ENCODE peak calls at places on chromosome 5, in eight cellular contexts. O is neural crest cell, S is B cell, T is GM12865, D is AG04450, V is right atrium auricular region, A is mammary epithelial cell, Q is neural progenitor cell. I is an unnamed sample.

GRCh38 chr5:50958852-50959457 is 292.5 kb downstream of the PARP8 start:
- DNase-seq in O (peak), S (peak), T (peak), D (peak), V (no peak), A (peak), Q (peak), I (peak)

GRCh38 chr5:108686676-108687075 is 61.0 kb upstream of the FER start:
- DNase-seq in O (no peak), S (no peak), T (no peak), D (no peak), V (no peak), A (no peak), Q (no peak), I (no peak)

GRCh38 chr5:151283120-151283825 is 20.3 kb downstream of the SLC36A3 start:
- DNase-seq in O (no peak), S (no peak), T (no peak), D (no peak), V (no peak), A (peak), Q (no peak), I (no peak)

GRCh38 chr5:64147849-64148441 is 17.7 kb upstream of the RNF180 start:
- DNase-seq in O (peak), S (no peak), T (peak), D (no peak), V (peak), A (peak), Q (peak), I (peak)

GRCh38 chr5:96201503-96201902 is 231.5 kb downstream of the PCSK1 start:
- DNase-seq in O (no peak), S (no peak), T (no peak), D (no peak), V (no peak), A (no peak), Q (no peak), I (no peak)

GRCh38 chr5:173293817-173294672 is 34.2 kb downstream of the STC2 start:
- DNase-seq in O (peak), S (peak), T (peak), D (peak), V (peak), A (peak), Q (peak), I (peak)

GRCh38 chr5:463301-463700 is 20.3 kb downstream of the EXOC3 start:
- DNase-seq in O (no peak), S (no peak), T (no peak), D (no peak), V (no peak), A (no peak), Q (no peak), I (no peak)

GRCh38 chr5:98314262-98314661 is 459.2 kb upstream of the RGMB start:
- DNase-seq in O (no peak), S (no peak), T (no peak), D (no peak), V (no peak), A (peak), Q (no peak), I (no peak)

GRCh38 chr5:88825782-88826110 is 57.2 kb downstream of the MEF2C start:
- DNase-seq in O (no peak), S (no peak), T (no peak), D (no peak), V (no peak), A (no peak), Q (no peak), I (no peak)

GRCh38 chr5:131214828-131215227 is 44.1 kb downstream of the LYRM7 start:
- DNase-seq in O (no peak), S (no peak), T (no peak), D (no peak), V (no peak), A (no peak), Q (no peak), I (no peak)

GRCh38 chr5:72599519-72600400 is 92.5 kb upstream of the ZNF366 start:
- DNase-seq in O (no peak), S (no peak), T (no peak), D (no peak), V (no peak), A (peak), Q (no peak), I (no peak)

GRCh38 chr5:113214026-113214425 is 220.8 kb downstream of the TSSK1B start:
- DNase-seq in O (no peak), S (no peak), T (no peak), D (no peak), V (no peak), A (no peak), Q (no peak), I (no peak)

GRCh38 chr5:53779541-53779981 is 219.1 kb downstream of the NDUFS4 start:
- DNase-seq in O (no peak), S (no peak), T (peak), D (peak), V (no peak), A (peak), Q (peak), I (no peak)

GRCh38 chr5:111404270-111404769 is 108.0 kb downstream of the STARD4 start:
- DNase-seq in O (no peak), S (no peak), T (no peak), D (no peak), V (no peak), A (no peak), Q (no peak), I (no peak)

GRCh38 chr5:109900911-109901627 is 211.3 kb downstream of the MAN2A1 start:
- DNase-seq in O (no peak), S (no peak), T (no peak), D (no peak), V (no peak), A (no peak), Q (no peak), I (no peak)

GRCh38 chr5:164153469-164154172 is 648.2 kb downstream of the MAT2B start:
- DNase-seq in O (no peak), S (no peak), T (no peak), D (no peak), V (no peak), A (no peak), Q (no peak), I (no peak)

GRCh38 chr5:75277463-75277862 is 40.8 kb upstream of the ANKRD31 start:
- DNase-seq in O (no peak), S (no peak), T (no peak), D (no peak), V (no peak), A (no peak), Q (no peak), I (no peak)

GRCh38 chr5:120605325-120606079 is 141.4 kb downstream of the PRR16 start:
- DNase-seq in O (no peak), S (no peak), T (no peak), D (no peak), V (no peak), A (no peak), Q (no peak), I (no peak)

GRCh38 chr5:180001742-180002141 is 69.8 kb downstream of the RNF130 start:
- DNase-seq in O (no peak), S (no peak), T (no peak), D (no peak), V (no peak), A (no peak), Q (no peak), I (no peak)

GRCh38 chr5:160905285-160905684 is 53.3 kb upstream of the ATP10B start:
- DNase-seq in O (no peak), S (no peak), T (no peak), D (no peak), V (no peak), A (peak), Q (no peak), I (no peak)

GRCh38 chr5:163915481-163915961 is 410.1 kb downstream of the MAT2B start:
- DNase-seq in O (no peak), S (peak), T (peak), D (peak), V (no peak), A (no peak), Q (peak), I (peak)

GRCh38 chr5:616342-617039 is 4.4 kb downstream of the CEP72 start:
- DNase-seq in O (no peak), S (no peak), T (peak), D (no peak), V (no peak), A (no peak), Q (no peak), I (no peak)

GRCh38 chr5:42507451-42508092 is 84.3 kb downstream of the GHR start:
- DNase-seq in O (no peak), S (no peak), T (no peak), D (no peak), V (no peak), A (no peak), Q (peak), I (no peak)

DNA sequence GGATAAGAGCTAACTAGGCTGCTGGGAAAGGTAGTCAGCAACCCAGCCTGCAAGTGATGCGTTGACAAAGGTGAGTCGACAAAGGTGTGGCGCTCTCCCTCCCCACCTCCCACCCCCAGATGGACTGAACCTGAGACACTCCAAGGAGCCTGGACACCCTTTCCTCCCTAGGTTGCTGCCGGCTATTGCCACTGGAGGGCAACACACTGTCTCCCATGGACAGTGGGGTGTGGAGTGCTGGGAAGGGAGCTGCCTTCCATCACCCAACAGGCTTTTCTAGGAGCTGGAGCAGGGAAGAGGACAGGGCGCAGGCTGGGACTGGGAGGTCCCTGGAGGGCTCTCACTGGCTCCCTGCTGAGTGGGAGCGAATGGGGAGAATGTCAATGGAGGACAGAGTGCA is 75.4 kb upstream of the ARAP3 start:
- DNase-seq in O (peak), S (no peak), T (no peak), D (no peak), V (no peak), A (peak), Q (peak), I (no peak)
- TF ChIP-seq CTCF in O (peak), S (no peak), T (no peak), D (peak), V (peak), A (peak), Q (peak), I (peak)

DNA sequence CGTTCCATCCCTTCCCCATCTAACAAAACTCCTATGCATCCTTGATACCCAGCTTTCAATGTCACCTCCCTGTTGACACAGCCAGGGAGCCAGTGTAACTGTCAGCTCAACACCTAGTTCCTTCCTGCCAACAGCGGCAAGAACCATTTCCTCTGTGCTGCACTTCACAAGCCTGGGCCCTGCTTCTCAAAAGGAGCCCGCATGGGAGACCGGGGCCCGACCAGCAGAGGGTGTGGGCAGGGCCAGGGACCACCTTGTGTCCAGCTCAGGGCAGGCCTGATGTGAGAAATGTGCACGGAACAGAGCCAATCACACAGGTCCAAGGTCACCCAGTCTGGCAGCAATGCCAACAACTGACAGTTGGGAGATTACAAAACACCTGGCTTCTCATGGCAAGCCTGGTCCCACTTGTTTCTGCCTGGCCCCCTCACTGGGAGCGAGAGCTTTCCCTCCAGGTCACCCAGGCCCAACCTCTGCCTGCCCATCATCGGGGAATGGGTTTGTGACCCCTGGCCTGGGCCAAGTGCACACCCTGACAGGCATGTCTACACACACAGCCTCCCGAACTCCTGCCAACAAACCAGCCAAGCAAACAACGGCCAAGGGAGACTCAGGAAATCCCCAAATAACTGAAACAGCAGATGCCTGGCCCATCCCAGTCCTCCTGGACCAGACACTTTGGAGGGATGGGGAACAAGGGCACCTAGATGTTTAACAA is 3.1 kb downstream of the RNF44 start:
- DNase-seq in O (no peak), S (peak), T (peak), D (no peak), V (no peak), A (peak), Q (no peak), I (peak)
- TF ChIP-seq CTCF in O (no peak), S (no peak), T (no peak), D (peak), V (peak), A (no peak), Q (no peak), I (no peak)

DNA sequence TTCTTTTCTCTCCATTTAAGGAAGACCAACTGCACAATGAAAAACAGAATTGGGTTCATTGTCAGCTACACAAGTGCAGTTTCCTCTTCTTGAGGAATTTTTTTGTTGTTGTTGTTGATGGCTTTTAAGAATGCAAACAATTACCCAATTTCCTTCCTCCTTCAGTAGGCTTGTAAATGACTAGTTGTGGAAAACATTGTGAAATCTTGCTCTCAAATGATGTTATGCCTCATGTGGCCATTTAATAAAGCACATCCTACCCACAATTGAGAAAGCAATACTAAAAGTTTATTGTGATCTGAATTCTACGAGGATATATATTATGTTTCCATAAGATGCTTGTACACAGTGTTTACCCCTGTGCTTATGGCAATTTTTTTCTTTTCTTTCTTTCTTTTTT is 171.6 kb downstream of the FAM174A start:
- DNase-seq in O (no peak), S (no peak), T (peak), D (no peak), V (no peak), A (peak), Q (no peak), I (no peak)
- TF ChIP-seq CTCF in O (peak), S (peak), T (no peak), D (peak), V (peak), A (peak), Q (peak), I (no peak)

DNA sequence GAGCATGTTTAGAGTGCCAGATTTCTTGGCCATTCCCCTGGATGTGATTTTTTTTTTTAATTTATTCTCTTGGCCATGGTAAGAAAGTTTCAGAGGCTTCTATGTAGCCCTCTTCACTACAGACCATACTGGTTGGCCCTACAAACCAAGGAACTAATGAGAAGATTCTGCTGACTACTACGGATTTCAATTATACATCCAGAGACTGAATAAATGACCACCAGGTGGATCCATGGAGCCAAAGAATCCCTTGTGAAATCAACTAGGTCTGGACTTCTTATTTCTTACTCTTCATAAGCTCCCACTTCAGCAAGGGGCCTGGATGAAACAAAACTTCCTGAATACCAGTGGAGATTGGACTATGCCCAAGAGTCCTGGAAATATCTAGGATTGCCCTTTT is 27.6 kb downstream of the ZNF622 start:
- DNase-seq in O (no peak), S (no peak), T (no peak), D (no peak), V (no peak), A (no peak), Q (no peak), I (no peak)
- TF ChIP-seq CTCF in O (no peak), S (no peak), T (no peak), D (peak), V (peak), A (peak), Q (no peak), I (no peak)

DNA sequence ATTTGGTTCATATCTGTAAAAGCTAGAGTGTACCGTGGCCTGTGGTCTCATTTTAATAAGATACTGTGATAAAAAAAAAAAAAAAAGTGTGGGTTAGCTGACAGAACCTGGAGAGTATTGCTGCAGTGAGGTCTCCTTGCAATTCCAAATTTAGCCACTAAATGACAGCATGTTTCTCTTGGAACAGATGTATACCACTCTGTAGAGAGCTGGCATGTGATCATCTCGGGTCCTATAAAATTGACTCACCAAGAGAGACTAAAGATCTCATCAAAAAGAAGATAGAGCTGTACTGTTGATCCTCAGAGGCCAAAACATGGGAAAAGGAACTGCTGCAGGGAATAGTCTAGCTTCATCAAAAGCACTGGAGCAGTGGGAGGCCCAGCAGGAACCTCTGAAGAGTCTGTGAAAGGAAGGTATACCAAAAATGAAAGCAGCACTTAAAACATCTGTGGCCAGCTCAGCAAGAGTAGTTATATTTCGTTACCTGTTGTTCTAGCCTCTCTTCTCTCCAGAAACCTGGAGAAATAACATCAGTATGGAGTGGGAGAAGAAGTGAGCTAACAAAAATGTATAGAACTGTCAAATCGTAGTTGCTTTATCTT is 826.8 kb downstream of the EFNA5 start:
- DNase-seq in O (no peak), S (no peak), T (peak), D (no peak), V (no peak), A (peak), Q (peak), I (no peak)
- TF ChIP-seq CTCF in O (peak), S (no peak), T (no peak), D (peak), V (no peak), A (peak), Q (peak), I (no peak)

DNA sequence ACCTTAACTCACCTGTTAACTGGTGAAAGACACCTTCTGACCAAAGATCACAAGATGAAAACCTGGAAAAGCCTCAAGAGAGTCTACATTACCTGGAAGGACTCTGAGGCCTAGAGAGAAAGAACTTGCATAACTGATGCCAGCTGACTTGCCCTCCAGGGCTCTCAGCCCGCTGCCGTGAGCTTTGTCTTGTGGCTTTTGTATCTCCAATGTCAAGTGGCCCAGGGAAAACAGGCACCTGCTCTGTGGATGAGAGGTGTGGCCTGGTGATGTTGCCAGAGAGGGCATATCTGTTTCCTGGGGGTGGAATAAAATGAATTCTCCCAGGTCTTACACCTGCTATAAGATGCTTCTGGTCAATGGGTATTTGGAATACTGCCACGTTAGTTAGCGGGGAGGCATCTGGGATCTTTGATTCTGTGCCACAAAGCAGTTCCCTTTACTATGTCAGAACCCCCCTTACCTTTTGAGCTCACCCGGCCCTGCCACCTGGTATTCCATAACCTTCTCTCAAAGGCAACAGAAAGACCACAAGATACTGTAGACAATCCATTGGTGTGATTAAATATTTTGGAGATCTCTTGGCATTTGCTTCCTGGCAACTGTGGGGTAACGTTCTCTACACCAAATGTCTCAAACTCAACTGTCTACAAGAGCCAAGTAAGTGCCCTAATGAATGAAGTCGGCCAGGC is 54.9 kb upstream of the N4BP3 start:
- DNase-seq in O (no peak), S (no peak), T (no peak), D (no peak), V (no peak), A (no peak), Q (no peak), I (no peak)
- TF ChIP-seq CTCF in O (no peak), S (no peak), T (no peak), D (no peak), V (no peak), A (no peak), Q (no peak), I (no peak)

DNA sequence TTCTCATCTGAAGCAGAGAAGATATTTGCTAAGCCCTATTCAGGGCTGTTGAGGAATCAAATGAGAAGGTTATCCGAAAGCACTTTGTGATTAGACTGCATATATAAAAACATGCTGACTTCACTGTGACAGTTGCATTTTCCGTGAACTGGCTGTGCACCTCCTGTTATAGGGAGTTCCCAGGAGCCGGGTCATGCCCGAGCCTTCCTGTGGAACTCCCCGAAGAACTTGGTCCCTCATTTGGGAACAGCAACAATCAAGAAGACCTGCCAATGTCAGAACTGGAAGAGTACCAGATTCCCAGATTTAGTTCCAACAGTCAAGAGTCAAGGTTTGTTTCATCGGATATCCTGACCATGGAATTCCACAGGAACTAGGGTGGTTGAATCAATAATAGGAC is 130.4 kb upstream of the RAI14 start:
- DNase-seq in O (no peak), S (no peak), T (no peak), D (no peak), V (no peak), A (no peak), Q (no peak), I (no peak)
- TF ChIP-seq CTCF in O (no peak), S (no peak), T (no peak), D (no peak), V (no peak), A (no peak), Q (no peak), I (no peak)

DNA sequence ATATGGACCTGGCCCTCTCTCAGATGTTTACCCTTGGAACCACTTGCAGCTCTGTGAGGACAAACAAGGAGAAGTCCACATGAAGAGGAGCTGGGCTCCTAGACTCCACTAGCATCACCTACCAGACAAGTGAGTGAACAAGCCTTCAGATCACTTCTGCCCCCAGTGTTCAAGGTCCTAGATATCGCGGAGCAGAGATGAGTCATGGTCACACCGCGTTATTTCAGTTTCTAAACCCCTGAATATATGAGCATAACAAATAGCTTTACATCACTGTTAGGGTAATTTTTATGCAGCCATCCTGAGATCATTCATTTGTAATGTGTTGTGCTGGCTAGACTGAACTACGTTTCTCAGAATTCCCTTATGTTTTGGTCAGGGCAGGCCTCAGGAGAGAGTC is 77.0 kb upstream of the DAP start:
- DNase-seq in O (no peak), S (no peak), T (peak), D (no peak), V (no peak), A (no peak), Q (no peak), I (no peak)
- TF ChIP-seq CTCF in O (no peak), S (no peak), T (no peak), D (no peak), V (no peak), A (no peak), Q (no peak), I (no peak)